ENCODE peak calls at places on chromosomes 1 and 21, in six cellular contexts. V is HAP-1, T is BJ, D is endodermal cell, I is GM23248, Z is BE2C. F is an unnamed sample.

GRCh38 chr1:206037521-206037920 is 13.8 kb upstream of the CTSE start:
- DNase-seq in V (no peak), T (no peak), D (no peak), I (no peak), Z (no peak), F (peak; percentile 95)

GRCh38 chr21:18522181-18522771 is 118.7 kb upstream of the TMPRSS15 start:
- DNase-seq in V (peak; percentile 64), T (no peak), D (no peak), I (no peak), Z (peak; percentile 8), F (no peak)

GRCh38 chr21:39319251-39319756 is 5.9 kb upstream of the BRWD1 start:
- DNase-seq in V (no peak), T (no peak), D (no peak), I (peak; percentile 53), Z (no peak), F (no peak)

GRCh38 chr1:229843627-229844238 is 217.7 kb downstream of the URB2 start:
- DNase-seq in V (no peak), T (no peak), D (no peak), I (peak; percentile 20), Z (peak; percentile 78), F (peak; percentile 15)

GRCh38 chr21:16137106-16137505 is 407.3 kb downstream of the USP25 start:
- DNase-seq in V (no peak), T (no peak), D (no peak), I (no peak), Z (no peak), F (no peak)

GRCh38 chr21:15895142-15896106 is 165.6 kb downstream of the USP25 start:
- DNase-seq in V (peak; percentile 53), T (no peak), D (no peak), I (peak; percentile 20), Z (no peak), F (no peak)

GRCh38 chr1:31426249-31426922 is 13.4 kb downstream of the SERINC2 start:
- DNase-seq in V (no peak), T (no peak), D (no peak), I (no peak), Z (no peak), F (no peak)

GRCh38 chr1:198107041-198107440 is 49.8 kb upstream of the NEK7 start:
- DNase-seq in V (no peak), T (no peak), D (no peak), I (peak; percentile 58), Z (no peak), F (no peak)

GRCh38 chr1:230575886-230576477 is 66.3 kb upstream of the COG2 start:
- DNase-seq in V (no peak), T (no peak), D (no peak), I (no peak), Z (no peak), F (no peak)

GRCh38 chr21:45396620-45396995 is 8.4 kb upstream of the COL18A1 start:
- DNase-seq in V (no peak), T (no peak), D (peak; percentile 29), I (no peak), Z (no peak), F (no peak)

GRCh38 chr1:17667641-17668040 is 87.5 kb upstream of the ACTL8 start:
- DNase-seq in V (no peak), T (no peak), D (no peak), I (no peak), Z (no peak), F (no peak)

GRCh38 chr1:17668195-17668594 is 86.9 kb upstream of the ACTL8 start:
- DNase-seq in V (no peak), T (no peak), D (no peak), I (no peak), Z (no peak), F (no peak)

GRCh38 chr1:17664322-17664721 is 90.8 kb upstream of the ACTL8 start:
- DNase-seq in V (no peak), T (no peak), D (no peak), I (no peak), Z (no peak), F (no peak)

GRCh38 chr1:17665054-17665453 is 90.1 kb upstream of the ACTL8 start:
- DNase-seq in V (no peak), T (no peak), D (no peak), I (no peak), Z (no peak), F (no peak)

GRCh38 chr1:17665950-17666720 is 89.0 kb upstream of the ACTL8 start:
- DNase-seq in V (peak; percentile 17), T (no peak), D (no peak), I (peak; percentile 60), Z (no peak), F (no peak)
- H3K27me3 ChIP-seq in V (no peaks in the 10 kb centered on the region), T (no peaks in the 10 kb centered on the region), D (no peaks in the 10 kb centered on the region), I (no peaks in the 10 kb centered on the region), Z (no peaks in the 10 kb centered on the region), F (no peaks in the 10 kb centered on the region)

GRCh38 chr1:207067185-207067584 is 14.1 kb downstream of the PFKFB2 start:
- DNase-seq in V (no peak), T (no peak), D (no peak), I (no peak), Z (no peak), F (no peak)
- H3K4me3 ChIP-seq in V (no peak overlapping the region), T (no peak overlapping the region), D (no peak overlapping the region), I (no peak overlapping the region), Z (no peak overlapping the region), F (no peak overlapping the region)

GRCh38 chr1:156836041-156836654 is 19.5 kb upstream of the SH2D2A start:
- DNase-seq in V (no peak), T (no peak), D (no peak), I (no peak), Z (no peak), F (no peak)

GRCh38 chr1:156836892-156837291 is 20.2 kb upstream of the SH2D2A start:
- DNase-seq in V (no peak), T (no peak), D (no peak), I (no peak), Z (no peak), F (no peak)

GRCh38 chr1:156833598-156833997 is 16.9 kb upstream of the SH2D2A start:
- DNase-seq in V (no peak), T (no peak), D (no peak), I (no peak), Z (no peak), F (no peak)

GRCh38 chr1:156832434-156832833 is 15.8 kb upstream of the SH2D2A start:
- DNase-seq in V (no peak), T (no peak), D (peak; percentile 63), I (no peak), Z (no peak), F (no peak)

GRCh38 chr1:156834322-156834721 is 17.7 kb upstream of the SH2D2A start:
- DNase-seq in V (no peak), T (no peak), D (no peak), I (no peak), Z (no peak), F (no peak)
- H3K27me3 ChIP-seq in V (peaks cover 37% of the 10 kb centered on the region), T (peaks cover 33% of the 10 kb centered on the region), D (peaks cover 69% of the 10 kb centered on the region), I (peaks cover 18% of the 10 kb centered on the region), Z (no peaks in the 10 kb centered on the region), F (no peaks in the 10 kb centered on the region)

GRCh38 chr1:16145030-16145987 is 10.6 kb downstream of the EPHA2 start:
- DNase-seq in V (no peak), T (no peak), D (peak; percentile 84), I (peak; percentile 98), Z (no peak), F (no peak)

GRCh38 chr1:16147615-16147926 is 8.3 kb downstream of the EPHA2 start:
- DNase-seq in V (no peak), T (no peak), D (no peak), I (no peak), Z (no peak), F (no peak)

GRCh38 chr1:16144325-16145029 is 11.4 kb downstream of the EPHA2 start:
- DNase-seq in V (no peak), T (no peak), D (no peak), I (no peak), Z (no peak), F (no peak)

GRCh38 chr1:16146888-16147614 is 8.8 kb downstream of the EPHA2 start:
- DNase-seq in V (no peak), T (no peak), D (no peak), I (peak; percentile 69), Z (no peak), F (no peak)

GRCh38 chr1:16145988-16146887 is 9.6 kb downstream of the EPHA2 start:
- DNase-seq in V (no peak), T (no peak), D (peak; percentile 97), I (peak; percentile 93), Z (peak; percentile 34), F (no peak)
- H3K4me3 ChIP-seq in V (no peak overlapping the region), T (peak overlapping the region; percentile 33), D (peak overlapping the region; percentile 59), I (peak overlapping the region; percentile 64), Z (no peak overlapping the region), F (no peak overlapping the region)

DNA sequence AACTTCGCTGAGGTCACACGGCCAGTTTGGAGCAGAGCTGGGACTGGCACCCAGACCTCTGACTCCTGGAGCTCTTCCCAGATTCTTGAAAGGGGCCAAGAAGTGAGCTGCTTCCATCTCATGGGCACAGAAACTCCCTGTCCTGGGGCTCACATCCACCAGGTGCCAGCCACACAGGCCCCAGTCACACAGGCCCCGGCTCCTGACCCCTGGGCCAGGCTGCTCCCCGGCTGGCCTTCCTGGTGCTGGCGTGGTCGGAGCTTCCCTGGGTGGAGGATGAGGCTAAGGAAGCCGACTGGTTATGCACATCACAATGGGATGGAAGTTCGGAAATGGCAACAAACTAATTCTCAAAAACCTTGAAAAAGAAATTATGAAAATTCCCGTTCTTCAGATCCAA is 3.0 kb upstream of the GABRD start:
- DNase-seq in V (no peak), T (no peak), D (no peak), I (no peak), Z (no peak), F (no peak)
- H3K27me3 ChIP-seq in V (peaks cover 16% of the 10 kb centered on the region), T (peaks cover 29% of the 10 kb centered on the region), D (peaks cover 46% of the 10 kb centered on the region), I (peaks cover 77% of the 10 kb centered on the region), Z (peaks cover 96% of the 10 kb centered on the region), F (peaks cover 36% of the 10 kb centered on the region)

GRCh38 chr1:17561252-17561558 is 21.7 kb downstream of the ARHGEF10L start:
- DNase-seq in V (no peak), T (no peak), D (peak; percentile 45), I (peak; percentile 77), Z (no peak), F (no peak)

GRCh38 chr1:17561561-17561985 is 22.1 kb downstream of the ARHGEF10L start:
- DNase-seq in V (no peak), T (no peak), D (peak; percentile 41), I (peak; percentile 80), Z (no peak), F (no peak)

GRCh38 chr1:17563494-17564281 is 24.2 kb downstream of the ARHGEF10L start:
- DNase-seq in V (no peak), T (no peak), D (peak; percentile 32), I (peak; percentile 30), Z (no peak), F (no peak)

GRCh38 chr1:17564458-17565393 is 25.2 kb downstream of the ARHGEF10L start:
- DNase-seq in V (no peak), T (no peak), D (peak; percentile 72), I (no peak), Z (no peak), F (peak; percentile 38)

GRCh38 chr1:17562375-17562774 is 22.9 kb downstream of the ARHGEF10L start:
- DNase-seq in V (no peak), T (no peak), D (no peak), I (no peak), Z (no peak), F (no peak)
- H3K4me3 ChIP-seq in V (no peak overlapping the region), T (no peak overlapping the region), D (no peak overlapping the region), I (no peak overlapping the region), Z (no peak overlapping the region), F (no peak overlapping the region)